ENCODE peak calls at places on chromosomes 13 and 19, in seven cellular contexts. H is fibroblast of mammary gland, D is neuronal stem cell, S is psoas muscle, U is testis, E is adipocyte, Z is skeletal muscle cell. V is an unnamed sample.

GRCh38 chr13:75633285-75633684 is 2.8 kb upstream of the LMO7 start:
- DNase-seq in H (peak; percentile 93), S (no peak), D (no peak), U (no peak), Z (peak; percentile 71), E (peak; percentile 71), V (no peak)

GRCh38 chr19:16589917-16590316 is 17.7 kb upstream of the SLC35E1 start:
- DNase-seq in H (no peak), U (no peak), E (no peak), Z (no peak), D (no peak), S (no peak), V (no peak)

GRCh38 chr19:16573296-16573695 is 1.1 kb upstream of the SLC35E1 start:
- DNase-seq in E (no peak), D (no peak), Z (no peak), U (no peak), S (no peak), H (no peak), V (no peak)

GRCh38 chr13:39874331-39875055 is 219.0 kb downstream of the COG6 start:
- DNase-seq in H (peak; percentile 28), E (no peak), S (no peak), U (no peak), D (no peak), Z (no peak), V (no peak)

GRCh38 chr13:50284540-50284939 is 269.3 kb downstream of the KCNRG start:
- DNase-seq in E (no peak), S (no peak), D (no peak), H (no peak), Z (no peak), U (no peak), V (no peak)

GRCh38 chr13:105804561-105805190 is 730.8 kb downstream of the EFNB2 start:
- DNase-seq in H (peak; percentile 34), S (no peak), U (no peak), D (no peak), E (peak; percentile 46), Z (no peak), V (no peak)

GRCh38 chr19:28430214-28430613 is 782.7 kb downstream of the UQCRFS1 start:
- DNase-seq in H (no peak), U (no peak), S (no peak), Z (no peak), E (no peak), D (no peak), V (no peak)

GRCh38 chr19:40269216-40269940 is 15.8 kb downstream of the AKT2 start:
- DNase-seq in D (no peak), S (peak; percentile 39), H (no peak), Z (no peak), U (no peak), E (no peak), V (no peak)

GRCh38 chr13:66559093-66559492 is 671.0 kb downstream of the PCDH9 start:
- DNase-seq in Z (no peak), E (peak; percentile 7), D (no peak), U (no peak), S (no peak), H (no peak), V (no peak)

GRCh38 chr19:20482721-20483120 is 82.9 kb downstream of the ZNF737 start:
- DNase-seq in H (no peak), Z (no peak), D (no peak), E (no peak), S (no peak), U (no peak), V (peak; percentile 57)

GRCh38 chr19:1752757-1753728 is at the start of gene ONECUT3:
- DNase-seq in D (no peak), H (no peak), E (no peak), Z (no peak), U (no peak), S (no peak), V (no peak)

GRCh38 chr13:114048463-114048862 is 74.6 kb upstream of the C13orf46 start:
- DNase-seq in E (no peak), S (no peak), D (no peak), U (no peak), H (no peak), Z (no peak), V (peak; percentile 68)

GRCh38 chr13:60397693-60398437 is 845 bp downstream of the TDRD3 start:
- DNase-seq in S (peak; percentile 80), Z (peak; percentile 16), E (peak; percentile 80), H (peak; percentile 63), D (peak; percentile 26), U (peak; percentile 74), V (peak; percentile 75)

GRCh38 chr19:7869910-7870511 is 4.2 kb downstream of the PRR36 start:
- DNase-seq in U (peak; percentile 74), S (peak; percentile 73), H (peak; percentile 21), E (no peak), Z (no peak), D (peak; percentile 81), V (peak; percentile 96)

GRCh38 chr13:110398564-110399507 is 91.8 kb downstream of the COL4A2 start:
- DNase-seq in D (no peak), U (no peak), E (peak; percentile 77), H (peak; percentile 59), S (no peak), Z (no peak), V (no peak)

GRCh38 chr19:39997595-39998216 is 846 bp downstream of the ZNF546 start:
- DNase-seq in S (no peak), U (peak; percentile 23), H (peak; percentile 91), D (no peak), Z (no peak), E (peak; percentile 25), V (no peak)

GRCh38 chr13:98782654-98783053 is 30.2 kb upstream of the SLC15A1 start:
- DNase-seq in S (no peak), E (no peak), D (no peak), H (no peak), Z (no peak), U (no peak), V (no peak)

GRCh38 chr19:48490980-48491792 is 20.4 kb downstream of the LMTK3 start:
- DNase-seq in H (no peak), S (peak; percentile 43), U (no peak), Z (no peak), D (no peak), E (no peak), V (peak; percentile 88)
- H3K4me3 ChIP-seq in H (no peak overlapping the region), S (no peak overlapping the region), U (no peak overlapping the region), Z (no peak overlapping the region), D (no peak overlapping the region), E (no peak overlapping the region), V (peak overlapping the region; percentile 76)

GRCh38 chr19:3932931-3933810 is at the start of gene NMRK2:
- DNase-seq in U (no peak), D (peak; percentile 15), E (no peak), H (no peak), Z (no peak), S (peak; percentile 67), V (peak; percentile 92)
- H3K4me3 ChIP-seq in U (no peak within 1 kb of the TSS), D (peak within 1 kb of the TSS; percentile 8), E (no peak within 1 kb of the TSS), H (no peak within 1 kb of the TSS), Z (no peak within 1 kb of the TSS), S (peak within 1 kb of the TSS; percentile 50), V (peak within 1 kb of the TSS; percentile 86)

GRCh38 chr13:46598820-46599180 is 45.8 kb downstream of the LRCH1 start:
- DNase-seq in H (no peak), D (no peak), E (no peak), U (no peak), S (no peak), Z (no peak), V (no peak)
- H3K4me3 ChIP-seq in H (no peak overlapping the region), D (no peak overlapping the region), E (no peak overlapping the region), U (no peak overlapping the region), S (no peak overlapping the region), Z (no peak overlapping the region), V (no peak overlapping the region)

GRCh38 chr13:77001963-77002587 is 10.2 kb downstream of the CLN5 start:
- DNase-seq in H (no peak), D (no peak), U (no peak), S (no peak), Z (no peak), E (no peak), V (no peak)
- H3K4me3 ChIP-seq in H (no peak overlapping the region), D (no peak overlapping the region), U (no peak overlapping the region), S (no peak overlapping the region), Z (no peak overlapping the region), E (no peak overlapping the region), V (no peak overlapping the region)

GRCh38 chr19:34773555-34773864 is 495 bp upstream of the ZNF599 start:
- DNase-seq in Z (no peak), E (no peak), D (no peak), U (no peak), H (no peak), S (no peak), V (no peak)

GRCh38 chr19:34778342-34778741 is 5.3 kb upstream of the ZNF599 start:
- DNase-seq in U (no peak), H (no peak), S (no peak), D (no peak), E (no peak), Z (no peak), V (no peak)

GRCh38 chr19:34772697-34773554 is at the start of gene ZNF599:
- DNase-seq in D (peak; percentile 79), Z (peak; percentile 65), H (peak; percentile 87), E (peak; percentile 97), U (peak; percentile 95), S (peak; percentile 96), V (peak; percentile 98)

DNA sequence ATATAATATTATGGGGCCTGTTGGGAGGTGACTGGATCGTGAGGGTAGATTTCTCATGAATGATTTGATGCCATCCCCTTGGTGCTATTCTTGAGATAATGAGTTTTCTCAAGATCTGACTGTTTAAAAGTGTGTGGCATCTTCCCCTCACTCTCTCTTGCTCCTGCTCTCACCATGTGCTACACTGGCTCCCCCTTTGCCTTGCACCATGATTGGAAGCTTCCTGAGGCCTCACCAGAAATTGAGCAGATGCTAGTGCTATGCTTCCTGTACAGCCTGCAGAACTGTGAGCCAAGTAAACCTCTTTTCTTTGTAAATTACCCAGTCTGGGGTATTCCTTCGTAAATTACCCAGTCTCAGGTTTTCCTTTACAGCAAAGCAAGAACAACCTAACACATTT is 1.8 kb upstream of the ZNF599 start:
- DNase-seq in E (no peak), U (no peak), S (no peak), Z (no peak), D (no peak), H (no peak), V (no peak)
- H3K4me3 ChIP-seq in E (no peak overlapping the region), U (no peak overlapping the region), S (no peak overlapping the region), Z (no peak overlapping the region), D (no peak overlapping the region), H (no peak overlapping the region), V (no peak overlapping the region)